ENCODE peak calls at places on chromosomes 13 and 19, in seven cellular contexts. S is head of caudate nucleus, C is NAMALWA, J is progenitor cell of endocrine pancreas, D is neuronal stem cell, T is LoVo, H is activated B cell treated with CpG ODN at 0.5 μM for 24 hours. Y is an unnamed sample.
A peak's percentile ranks its signal among the peaks of the same experiment; 100 is the strongest.

GRCh38 chr19:38319421-38320258 is at the start of gene KCNK6:
- DNase-seq in D (no peak), S (peak; percentile 31), J (no peak), H (peak; percentile 48), C (no peak), T (peak; percentile 74), Y (no peak)

GRCh38 chr19:33348301-33349010 is 25.1 kb upstream of the CEBPG start:
- DNase-seq in J (no peak), S (no peak), C (no peak), T (no peak), D (no peak), H (no peak), Y (peak; percentile 28)

GRCh38 chr13:64529874-64530485 is 2700.2 kb downstream of the PCDH9 start:
- DNase-seq in C (peak; percentile 62), D (no peak), H (no peak), S (no peak), J (no peak), T (peak; percentile 14), Y (peak; percentile 9)

GRCh38 chr13:97889803-97890202 is 63.7 kb upstream of the IPO5 start:
- DNase-seq in C (no peak), T (no peak), D (no peak), H (no peak), S (no peak), J (no peak), Y (peak; percentile 19)

GRCh38 chr13:114021464-114022308 is 47.8 kb upstream of the C13orf46 start:
- DNase-seq in T (no peak), D (no peak), C (no peak), H (no peak), J (no peak), S (no peak), Y (no peak)

GRCh38 chr13:75120071-75120470 is 361.9 kb downstream of the TBC1D4 start:
- DNase-seq in S (no peak), J (no peak), C (no peak), H (no peak), D (no peak), T (no peak), Y (no peak)

GRCh38 chr13:51453959-51454703 is 1.3 kb upstream of the INTS6 start:
- DNase-seq in C (no peak), T (peak; percentile 12), J (no peak), S (peak; percentile 18), H (peak; percentile 25), D (peak; percentile 8), Y (peak; percentile 27)

GRCh38 chr19:51097796-51098195 is 10.4 kb downstream of the CTU1 start:
- DNase-seq in S (no peak), J (no peak), H (no peak), T (no peak), C (no peak), D (no peak), Y (no peak)

GRCh38 chr13:106513025-106513424 is 22.4 kb downstream of the EFNB2 start:
- DNase-seq in S (no peak), T (peak; percentile 34), C (no peak), J (no peak), D (no peak), H (no peak), Y (peak; percentile 74)

GRCh38 chr19:49690656-49691242 is at the start of gene CPT1C:
- DNase-seq in J (peak; percentile 64), C (no peak), T (no peak), D (peak; percentile 91), S (peak; percentile 92), H (no peak), Y (peak; percentile 77)

GRCh38 chr13:100298691-100299090 is 209.8 kb downstream of the PCCA start:
- DNase-seq in C (no peak), T (no peak), D (no peak), J (no peak), S (no peak), H (no peak), Y (peak; percentile 11)

GRCh38 chr13:46473806-46474205 is 79.2 kb upstream of the LRCH1 start:
- DNase-seq in D (no peak), T (no peak), H (no peak), C (no peak), S (no peak), J (no peak), Y (no peak)

GRCh38 chr19:6071103-6071485 is 39.2 kb downstream of the RFX2 start:
- DNase-seq in C (no peak), J (no peak), S (no peak), H (no peak), T (no peak), D (no peak), Y (peak; percentile 51)

GRCh38 chr19:55424518-55424917 is 16.9 kb upstream of the UBE2S start:
- DNase-seq in S (no peak), C (no peak), D (no peak), T (no peak), H (no peak), J (no peak), Y (no peak)

GRCh38 chr19:32566246-32566830 is 14.7 kb upstream of the PDCD5 start:
- DNase-seq in H (no peak), S (no peak), T (no peak), D (no peak), J (no peak), C (no peak), Y (no peak)

GRCh38 chr19:10797541-10798256 is 38.3 kb downstream of the TMED1 start:
- DNase-seq in S (peak; percentile 59), H (no peak), J (no peak), C (no peak), D (no peak), T (no peak), Y (peak; percentile 28)

GRCh38 chr13:96730676-96731075 is 263.6 kb downstream of the OXGR1 start:
- DNase-seq in D (no peak), S (no peak), H (no peak), J (no peak), T (no peak), C (no peak), Y (peak; percentile 56)

GRCh38 chr13:64723735-64724134 is 2506.4 kb downstream of the PCDH9 start:
- DNase-seq in H (no peak), C (no peak), J (no peak), D (no peak), S (no peak), T (no peak), Y (peak; percentile 94)

GRCh38 chr13:111248822-111249221 is 71.6 kb upstream of the TEX29 start:
- DNase-seq in S (no peak), J (no peak), T (no peak), C (no peak), H (no peak), D (no peak), Y (no peak)

GRCh38 chr13:45826741-45827140 is 24.8 kb downstream of the SIAH3 start:
- DNase-seq in C (no peak), S (no peak), H (no peak), T (no peak), D (no peak), J (no peak), Y (no peak)

GRCh38 chr19:45804140-45804958 is 10.8 kb downstream of the RSPH6A start:
- DNase-seq in T (no peak), C (no peak), D (no peak), S (no peak), J (no peak), H (no peak), Y (no peak)

GRCh38 chr19:12721656-12722565 is 1.8 kb downstream of the TNPO2 start:
- DNase-seq in C (peak; percentile 63), S (peak; percentile 33), T (peak; percentile 14), H (peak; percentile 40), D (peak; percentile 80), J (peak; percentile 65), Y (peak; percentile 88)

GRCh38 chr19:34104099-34104498 is 68.2 kb upstream of the LSM14A start:
- DNase-seq in T (no peak), S (no peak), H (no peak), J (no peak), C (peak; percentile 25), D (no peak), Y (no peak)

GRCh38 chr19:49809155-49809986 is 3.7 kb downstream of the FUZ start:
- DNase-seq in D (no peak), S (peak; percentile 63), J (peak; percentile 30), H (peak; percentile 69), T (no peak), C (no peak), Y (peak; percentile 28)

GRCh38 chr13:69092615-69093322 is 1014.9 kb upstream of the ATXN8OS start:
- DNase-seq in S (no peak), H (no peak), C (no peak), D (no peak), J (no peak), T (no peak), Y (no peak)

GRCh38 chr19:40690699-40691420 is 409 bp upstream of the NUMBL start:
- DNase-seq in S (peak; percentile 94), H (peak; percentile 76), J (peak; percentile 70), T (peak; percentile 93), D (no peak), C (peak; percentile 86), Y (peak; percentile 93)

GRCh38 chr19:29467824-29468401 is 57.9 kb upstream of the VSTM2B start:
- DNase-seq in S (peak; percentile 32), H (no peak), D (peak; percentile 9), T (peak; percentile 27), C (peak; percentile 45), J (no peak), Y (peak; percentile 3)